ENCODE peak calls at places on chromosomes 12 and 14, in six cellular contexts. P, U, I, S, C and B are unnamed samples.

GRCh38 chr12:122031342-122032216 is 9.9 kb downstream of the BCL7A start:
- DNase-seq in C (peak), S (peak), I (peak), U (peak), P (peak), B (no peak)

GRCh38 chr12:34398706-34399630 is 376.7 kb downstream of the ALG10 start:
- DNase-seq in I (peak), U (no peak), P (peak), C (no peak), S (no peak), B (no peak)

GRCh38 chr14:39467889-39468524 is 35.8 kb upstream of the FBXO33 start:
- DNase-seq in C (peak), P (peak), S (peak), U (peak), I (peak), B (no peak)

GRCh38 chr12:113266106-113266895 is 45.0 kb downstream of the TPCN1 start:
- DNase-seq in P (no peak), S (no peak), I (no peak), U (no peak), C (no peak), B (no peak)

GRCh38 chr14:24428628-24429394 is 657 bp downstream of the CBLN3 start:
- DNase-seq in U (no peak), I (no peak), S (no peak), C (peak), P (no peak), B (no peak)

GRCh38 chr12:111448266-111448830 is 42.6 kb downstream of the SH2B3 start:
- DNase-seq in S (no peak), C (no peak), U (no peak), I (no peak), P (no peak), B (no peak)

GRCh38 chr14:87745507-87746118 is 247.4 kb downstream of the GALC start:
- DNase-seq in C (peak), I (peak), U (peak), S (peak), P (no peak), B (no peak)

GRCh38 chr12:7304456-7304855 is 584 bp downstream of the ACSM4 start:
- DNase-seq in U (no peak), I (no peak), S (no peak), C (no peak), P (peak), B (no peak)

GRCh38 chr14:24978862-24979724 is 70.9 kb downstream of the STXBP6 start:
- DNase-seq in S (no peak), P (no peak), U (peak), C (no peak), I (peak), B (no peak)

GRCh38 chr12:76784600-76785051 is 20.7 kb downstream of the ZDHHC17 start:
- DNase-seq in I (no peak), S (peak), U (no peak), C (peak), P (no peak), B (no peak)

GRCh38 chr12:78185109-78185508 is 354.4 kb downstream of the NAV3 start:
- DNase-seq in C (peak), P (no peak), I (no peak), U (no peak), S (peak), B (no peak)

GRCh38 chr14:35337557-35338255 is 45.5 kb downstream of the PSMA6 start:
- DNase-seq in S (no peak), P (no peak), C (no peak), U (no peak), I (peak), B (no peak)

GRCh38 chr12:25585021-25585523 is 32.0 kb upstream of the LMNTD1 start:
- DNase-seq in I (peak), C (peak), P (no peak), U (no peak), S (no peak), B (no peak)

GRCh38 chr12:116624516-116624915 is 65.3 kb downstream of the MAP1LC3B2 start:
- DNase-seq in U (no peak), S (no peak), P (no peak), C (no peak), I (no peak), B (no peak)

GRCh38 chr14:75861161-75861621 is 120.6 kb downstream of the TGFB3 start:
- DNase-seq in I (peak), C (peak), P (no peak), U (peak), S (peak), B (no peak)

GRCh38 chr12:45729233-45730115 is at the start of gene ARID2:
- DNase-seq in I (peak), U (peak), P (peak), S (peak), C (peak), B (no peak)

GRCh38 chr12:124152733-124153132 is 142.2 kb upstream of the RFLNA start:
- DNase-seq in C (peak), P (no peak), S (no peak), U (no peak), I (no peak), B (no peak)

GRCh38 chr12:110906516-110906915 is 13.9 kb downstream of the MYL2 start:
- DNase-seq in P (no peak), I (no peak), S (no peak), C (no peak), U (no peak), B (no peak)

GRCh38 chr12:88309546-88309945 is 167.4 kb downstream of the TMTC3 start:
- DNase-seq in I (no peak), P (no peak), S (peak), U (no peak), C (peak), B (no peak)

GRCh38 chr14:77000340-77001235 is 27.9 kb downstream of the IRF2BPL start:
- DNase-seq in U (peak), I (peak), C (peak), S (no peak), P (no peak), B (no peak)

GRCh38 chr14:71931492-71932228 is 569 bp upstream of the RGS6 start:
- DNase-seq in C (peak), I (no peak), U (no peak), S (no peak), P (no peak), B (no peak)

GRCh38 chr12:57756406-57757341 is 1.8 kb downstream of the MARCHF9 start:
- DNase-seq in S (no peak), C (no peak), I (peak), U (peak), P (no peak), B (no peak)

GRCh38 chr12:14326699-14327098 is 38.8 kb upstream of the ATF7IP start:
- DNase-seq in S (no peak), P (no peak), C (peak), U (no peak), I (no peak), B (no peak)

GRCh38 chr12:109946913-109947312 is 46.8 kb downstream of the TCHP start:
- DNase-seq in P (no peak), U (no peak), I (no peak), C (no peak), S (no peak), B (no peak)

GRCh38 chr14:23577710-23578392 is 739 bp downstream of the JPH4 start:
- DNase-seq in C (no peak), U (no peak), S (no peak), P (no peak), I (peak), B (no peak)

GRCh38 chr12:97292588-97292987 is 170.0 kb upstream of the RMST start:
- DNase-seq in S (no peak), I (no peak), U (no peak), P (no peak), C (no peak), B (no peak)

GRCh38 chr12:67452119-67452805 is 183.1 kb downstream of the CAND1 start:
- DNase-seq in P (no peak), S (no peak), U (peak), I (no peak), C (no peak), B (no peak)

GRCh38 chr12:10562306-10562933 is 51.0 kb downstream of the MAGOHB start:
- DNase-seq in S (peak), I (peak), U (peak), C (peak), P (peak), B (peak)

GRCh38 chr12:80101126-80101525 is 1.8 kb downstream of the OTOGL start:
- DNase-seq in S (peak), P (no peak), C (peak), I (no peak), U (no peak), B (peak)

GRCh38 chr12:69687390-69687789 is 11.7 kb downstream of the BEST3 start:
- DNase-seq in I (no peak), S (no peak), U (no peak), P (no peak), C (peak), B (no peak)

GRCh38 chr14:30260772-30261607 is 298.0 kb upstream of the G2E3 start:
- DNase-seq in S (no peak), P (no peak), I (no peak), C (no peak), U (no peak), B (no peak)

DNA sequence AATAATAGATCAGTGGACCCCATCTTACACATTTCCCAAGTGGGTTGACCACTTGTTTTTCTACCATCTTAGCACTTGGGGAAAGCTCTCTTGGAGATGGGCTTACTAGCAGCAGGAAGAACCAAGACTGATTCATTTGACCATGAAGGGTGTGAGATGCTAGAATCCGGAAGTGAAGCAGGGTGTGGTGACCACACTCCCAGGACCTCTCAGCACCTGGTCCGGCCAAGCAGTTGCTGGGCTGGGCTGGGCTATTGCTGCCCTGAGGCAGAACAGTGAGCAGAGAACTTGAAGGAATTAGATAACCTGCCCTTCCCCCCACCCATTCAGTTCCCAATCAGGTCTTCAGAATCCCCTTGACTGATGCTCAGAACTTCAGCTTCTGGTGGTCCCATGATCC is 24.4 kb downstream of the ADCY6 start:
- DNase-seq in S (peak), C (no peak), P (peak), I (no peak), U (peak), B (no peak)
- TF ChIP-seq EZH2 in S (no peak), C (no peak), P (no peak), I (no peak), U (no peak), B (no peak)

GRCh38 chr12:54328595-54329337 is 3.8 kb downstream of the COPZ1 start:
- DNase-seq in I (no peak), S (no peak), C (no peak), P (no peak), U (no peak), B (no peak)

GRCh38 chr12:54333420-54334034 is 8.6 kb downstream of the COPZ1 start:
- DNase-seq in S (no peak), U (no peak), I (no peak), C (no peak), P (no peak), B (no peak)

GRCh38 chr12:54330442-54330841 is 5.5 kb downstream of the COPZ1 start:
- DNase-seq in U (no peak), S (no peak), C (no peak), I (no peak), P (no peak), B (no peak)

GRCh38 chr12:54331461-54331860 is 6.5 kb downstream of the COPZ1 start:
- DNase-seq in U (no peak), I (no peak), P (no peak), S (no peak), C (no peak), B (no peak)

GRCh38 chr12:54329756-54330155 is 4.8 kb downstream of the COPZ1 start:
- DNase-seq in C (peak), U (no peak), S (no peak), P (no peak), I (no peak), B (no peak)
- H3K27ac ChIP-seq in C (peak), U (no peak), S (no peak), P (peak), I (peak), B (peak)

DNA sequence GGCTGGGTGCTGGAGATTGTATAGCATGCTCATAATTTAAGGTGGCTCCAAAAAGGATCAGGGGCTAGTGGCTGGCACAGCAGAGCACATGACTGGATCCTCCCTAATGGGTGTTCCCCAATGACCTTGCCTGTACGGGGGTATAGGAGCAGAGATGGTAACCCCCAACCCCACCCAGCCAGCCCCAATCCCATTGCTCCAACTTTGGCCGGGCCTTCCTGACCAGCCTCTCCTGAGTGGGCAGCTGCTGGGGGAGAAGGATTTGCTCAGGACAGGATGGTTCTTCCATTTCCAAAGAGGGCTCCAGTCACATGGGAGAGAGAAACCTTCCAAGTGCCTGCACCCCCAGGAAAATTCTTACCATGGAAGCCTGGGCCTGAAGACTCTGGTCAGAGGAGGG is 15.3 kb upstream of the NR4A1 start:
- DNase-seq in U (no peak), C (no peak), I (no peak), P (no peak), S (no peak), B (no peak)
- TF ChIP-seq EZH2 in U (no peak), C (no peak), I (no peak), P (no peak), S (no peak), B (no peak)

GRCh38 chr12:22494319-22494718 is 50.0 kb downstream of the C2CD5 start:
- DNase-seq in S (no peak), P (no peak), U (no peak), C (peak), I (no peak), B (no peak)

GRCh38 chr12:22491034-22491433 is 53.3 kb downstream of the C2CD5 start:
- DNase-seq in C (no peak), U (no peak), P (no peak), S (no peak), I (no peak), B (no peak)
- H3K27ac ChIP-seq in C (no peak), U (no peak), P (no peak), S (no peak), I (no peak), B (no peak)